ENCODE peak calls at places on chromosomes 5 and 9, in nine cellular contexts. V is cardiac muscle cell, Y is H7, T is IMR-90, O is right cardiac atrium, R is body of pancreas, G is heart left ventricle, C is Panc1, D is psoas muscle. M is an unnamed sample.

GRCh38 chr9:136095495-136096058 is 488 bp upstream of the NACC2 start:
- DNase-seq in V (peak; percentile 52), Y (peak; percentile 92), T (peak; percentile 31), O (peak; percentile 77), R (peak; percentile 34), G (no peak), C (no peak), D (no peak), M (no peak)

GRCh38 chr5:116428966-116429365 is 145.7 kb downstream of the SEMA6A start:
- DNase-seq in V (no peak), Y (no peak), T (no peak), O (no peak), R (no peak), G (no peak), C (no peak), D (no peak), M (no peak)

GRCh38 chr9:99432075-99432474 is 210.0 kb downstream of the SEC61B start:
- DNase-seq in V (no peak), Y (no peak), T (no peak), O (no peak), R (no peak), G (no peak), C (no peak), D (no peak), M (no peak)

GRCh38 chr9:102499468-102499867 is 495.7 kb upstream of the CYLC2 start:
- DNase-seq in V (no peak), Y (no peak), T (no peak), O (no peak), R (no peak), G (no peak), C (no peak), D (no peak), M (no peak)

GRCh38 chr9:105647595-105648349 is 14.5 kb upstream of the TAL2 start:
- DNase-seq in V (no peak), Y (peak; percentile 57), T (peak; percentile 16), O (no peak), R (no peak), G (no peak), C (no peak), D (no peak), M (peak; percentile 29)

GRCh38 chr9:128470560-128470959 is 14.8 kb downstream of the ODF2 start:
- DNase-seq in V (no peak), Y (no peak), T (peak; percentile 50), O (peak; percentile 61), R (no peak), G (no peak), C (no peak), D (peak; percentile 63), M (no peak)

GRCh38 chr9:98780059-98780749 is 16.2 kb downstream of the ANKS6 start:
- DNase-seq in V (no peak), Y (peak; percentile 22), T (no peak), O (no peak), R (no peak), G (no peak), C (no peak), D (no peak), M (no peak)

GRCh38 chr5:164354138-164354751 is 848.8 kb downstream of the MAT2B start:
- DNase-seq in V (no peak), Y (no peak), T (no peak), O (no peak), R (no peak), G (no peak), C (no peak), D (no peak), M (no peak)

GRCh38 chr9:89710689-89711088 is 105.9 kb downstream of the GADD45G start:
- DNase-seq in V (no peak), Y (no peak), T (no peak), O (no peak), R (no peak), G (no peak), C (no peak), D (no peak), M (peak; percentile 21)

GRCh38 chr9:137516144-137516917 is 33.9 kb downstream of the PNPLA7 start:
- DNase-seq in V (no peak), Y (no peak), T (no peak), O (peak; percentile 45), R (no peak), G (no peak), C (no peak), D (no peak), M (no peak)

GRCh38 chr9:27371382-27371781 is 74.4 kb upstream of the EQTN start:
- DNase-seq in V (no peak), Y (no peak), T (no peak), O (no peak), R (peak; percentile 74), G (no peak), C (no peak), D (no peak), M (peak; percentile 68)

DNA sequence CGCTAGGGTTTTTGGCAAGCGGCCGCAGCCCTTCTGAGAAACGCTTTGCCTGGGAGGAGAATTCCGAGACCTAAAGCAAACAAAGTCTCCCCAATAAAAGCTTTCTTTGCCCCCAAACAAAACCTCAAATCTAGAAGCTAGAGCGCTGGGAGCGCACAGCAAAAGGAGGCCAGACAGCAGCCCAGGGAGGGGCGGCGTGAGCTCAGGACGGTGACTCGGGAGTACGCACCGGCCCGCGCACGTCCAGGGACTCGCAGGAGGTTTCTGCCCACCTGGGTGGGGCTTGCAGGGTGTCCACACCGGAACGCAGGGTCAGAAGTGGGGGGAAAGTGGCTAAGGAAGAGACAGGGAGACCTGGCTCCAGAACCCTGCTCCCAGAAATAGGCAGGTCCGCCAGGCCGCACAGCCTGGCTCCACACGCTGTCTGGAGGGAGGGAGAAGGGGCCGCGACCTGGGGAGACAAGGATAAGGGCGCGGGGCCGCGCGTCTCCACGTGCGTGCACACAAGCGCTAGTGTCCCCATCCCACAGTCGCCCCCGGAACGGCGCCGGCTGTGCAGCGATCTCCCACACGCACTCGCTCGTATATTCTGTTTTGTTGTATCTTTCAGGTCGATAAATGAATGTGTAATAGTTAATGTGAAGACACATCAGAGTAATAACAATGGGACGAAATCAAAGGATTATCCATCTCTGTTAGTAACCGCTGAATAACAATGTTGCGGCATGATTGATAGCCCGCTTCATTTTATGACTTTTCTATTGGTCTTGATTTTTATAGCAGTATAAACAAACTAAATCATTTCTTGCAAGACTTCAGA is 2.3 kb upstream of the OTP start:
- DNase-seq in V (no peak), Y (peak; percentile 72), T (no peak), O (no peak), R (no peak), G (no peak), C (no peak), D (no peak), M (no peak)
- H3K27me3 ChIP-seq in V (peaks cover 100% of the 10 kb centered on the region), Y (peaks cover 98% of the 10 kb centered on the region), T (peaks cover 93% of the 10 kb centered on the region), O (no peaks in the 10 kb centered on the region), R (peaks cover 89% of the 10 kb centered on the region), G (peaks cover 98% of the 10 kb centered on the region), C (peaks cover 25% of the 10 kb centered on the region), D (peaks cover 3% of the 10 kb centered on the region), M (peaks cover 74% of the 10 kb centered on the region)

GRCh38 chr9:133558191-133559126 is 24.0 kb downstream of the ADAMTSL2 start:
- DNase-seq in V (peak; percentile 80), Y (peak; percentile 81), T (peak; percentile 85), O (peak; percentile 84), R (no peak), G (no peak), C (no peak), D (no peak), M (peak; percentile 45)
- H3K27me3 ChIP-seq in V (no peaks in the 10 kb centered on the region), Y (no peaks in the 10 kb centered on the region), T (peaks cover 5% of the 10 kb centered on the region), O (no peaks in the 10 kb centered on the region), R (no peaks in the 10 kb centered on the region), G (no peaks in the 10 kb centered on the region), C (no peaks in the 10 kb centered on the region), D (no peaks in the 10 kb centered on the region), M (peaks cover 4% of the 10 kb centered on the region)

DNA sequence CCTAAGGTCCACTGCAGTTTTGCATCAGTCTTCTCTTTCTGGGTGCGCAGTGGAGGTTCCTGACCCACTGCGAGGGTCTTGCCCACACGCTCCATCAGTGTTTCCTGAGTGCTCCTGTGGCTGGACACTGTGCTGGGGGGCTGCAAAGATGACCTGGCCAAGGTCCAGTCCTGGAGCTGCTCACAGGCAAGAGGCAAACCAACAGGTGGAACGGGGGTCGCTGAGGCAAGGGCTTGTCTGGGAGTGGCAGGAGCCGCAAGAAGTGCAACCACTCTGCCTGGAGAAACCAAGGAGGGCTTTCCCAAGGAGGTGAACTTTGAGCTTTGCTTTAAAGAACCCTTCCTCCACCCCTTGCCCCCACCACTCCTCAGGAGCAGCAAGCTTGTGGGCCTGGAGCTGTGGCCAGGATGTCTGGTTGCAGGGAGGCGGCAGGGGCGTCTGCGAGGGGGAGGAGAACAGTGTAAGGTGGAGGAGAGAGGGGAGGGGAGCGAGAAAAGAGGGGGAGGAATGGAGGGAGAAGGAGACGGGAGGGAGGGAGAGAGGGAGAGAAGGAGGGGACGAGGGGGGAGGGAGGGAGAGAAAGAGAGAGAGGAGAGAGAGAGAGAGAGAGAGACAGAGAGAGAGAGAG is 444 bp upstream of the CPLX2 start:
- DNase-seq in V (no peak), Y (no peak), T (no peak), O (peak; percentile 34), R (no peak), G (no peak), C (no peak), D (no peak), M (no peak)
- H3K27me3 ChIP-seq in V (peaks cover 37% of the 10 kb centered on the region), Y (peaks cover 13% of the 10 kb centered on the region), T (peaks cover 15% of the 10 kb centered on the region), O (no peaks in the 10 kb centered on the region), R (peaks cover 22% of the 10 kb centered on the region), G (peaks cover 27% of the 10 kb centered on the region), C (peaks cover 15% of the 10 kb centered on the region), D (no peaks in the 10 kb centered on the region), M (peaks cover 3% of the 10 kb centered on the region)

DNA sequence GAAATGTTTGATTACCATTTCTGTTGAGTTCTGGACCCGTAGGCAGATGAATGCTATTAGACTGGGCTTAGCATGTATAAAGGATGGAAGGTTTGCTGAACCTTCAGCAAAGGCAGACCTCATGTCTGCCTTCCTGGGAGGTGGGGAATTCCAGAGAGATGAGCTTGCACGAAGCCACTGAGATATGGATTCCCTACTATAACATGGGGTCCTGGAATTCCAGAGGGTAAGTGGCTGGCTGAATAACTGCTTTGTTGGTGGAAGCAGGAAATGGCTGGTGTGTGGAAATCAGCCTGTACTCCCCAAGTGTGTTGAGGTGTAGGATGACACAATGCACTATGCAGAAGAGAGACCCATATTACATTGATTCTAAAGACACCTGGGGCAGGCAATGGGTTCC is 526.4 kb downstream of the CTNND2 start:
- DNase-seq in V (no peak), Y (no peak), T (no peak), O (no peak), R (no peak), G (no peak), C (no peak), D (no peak), M (no peak)
- H3K27me3 ChIP-seq in V (peaks cover 14% of the 10 kb centered on the region), Y (peaks cover 1% of the 10 kb centered on the region), T (no peaks in the 10 kb centered on the region), O (no peaks in the 10 kb centered on the region), R (no peaks in the 10 kb centered on the region), G (no peaks in the 10 kb centered on the region), C (no peaks in the 10 kb centered on the region), D (peaks cover 1% of the 10 kb centered on the region), M (no peaks in the 10 kb centered on the region)

M was measured in bronchial epithelial cell.